ENCODE peak calls at places on chromosomes 4 and X, in ten cellular contexts. W is HFF-Myc; D is heart left ventricle; L is brain microvascular endothelial cell; K is effector CD8-positive, alpha-beta T cell; M is coronary artery; Q is HTR-8/SVneo; P is nephron progenitor cell; T is neuronal stem cell; X is EH. G is an unnamed sample.

GRCh38 chr4:138890921-138891570 is 124.5 kb upstream of the NOCT start:
- DNase-seq in T (no peak), X (no peak), K (no peak), D (no peak), P (no peak), W (no peak), M (no peak), L (no peak), Q (no peak), G (no peak)

GRCh38 chr4:176302283-176303275 is 17.2 kb upstream of the SPCS3 start:
- DNase-seq in D (no peak), X (peak), T (no peak), W (peak), Q (peak), P (no peak), M (no peak), K (no peak), L (peak), G (peak)

GRCh38 chr4:3521621-3522325 is 10.4 kb downstream of the LRPAP1 start:
- DNase-seq in D (no peak), W (no peak), Q (no peak), X (no peak), P (no peak), M (no peak), T (no peak), L (no peak), K (no peak), G (no peak)

GRCh38 chr4:151407466-151408379 is 1.3 kb upstream of the FHIP1A start:
- DNase-seq in L (no peak), T (no peak), Q (no peak), X (peak), W (no peak), M (no peak), P (peak), D (peak), K (no peak), G (no peak)

GRCh38 chr4:157818946-157819692 is 353.7 kb downstream of the GASK1B start:
- DNase-seq in L (no peak), W (no peak), Q (no peak), D (no peak), T (no peak), X (no peak), K (no peak), M (no peak), P (no peak), G (no peak)

GRCh38 chr4:11028334-11028733 is 343.8 kb upstream of the CLNK start:
- DNase-seq in L (no peak), M (no peak), W (no peak), D (no peak), Q (no peak), T (no peak), P (no peak), X (no peak), K (no peak), G (no peak)

GRCh38 chr4:128954941-128955340 is 138.4 kb downstream of the SCLT1 start:
- DNase-seq in P (no peak), D (no peak), W (no peak), T (no peak), L (no peak), Q (no peak), M (no peak), X (no peak), K (no peak), G (no peak)

GRCh38 chr4:101071241-101071640 is 276.1 kb downstream of the PPP3CA start:
- DNase-seq in D (no peak), X (peak), K (no peak), M (no peak), P (no peak), W (no peak), Q (no peak), L (no peak), T (no peak), G (no peak)

GRCh38 chr4:113591982-113592381 is 169.6 kb downstream of the CAMK2D start:
- DNase-seq in D (no peak), L (no peak), X (peak), W (no peak), T (no peak), K (no peak), M (no peak), Q (no peak), P (no peak), G (peak)

GRCh38 chrX:115494133-115494532 is 66.8 kb upstream of the PLS3 start:
- DNase-seq in K (no peak), P (no peak), X (peak), L (no peak), W (no peak), Q (no peak), M (no peak), T (no peak), D (no peak), G (no peak)

GRCh38 chr4:4472344-4472958 is 69.4 kb downstream of the STX18 start:
- DNase-seq in W (no peak), T (no peak), K (no peak), M (no peak), D (no peak), X (no peak), L (no peak), Q (no peak), P (no peak), G (no peak)

GRCh38 chr4:15413010-15413622 is 14.7 kb upstream of the C1QTNF7 start:
- DNase-seq in D (no peak), P (no peak), X (no peak), T (no peak), L (no peak), K (no peak), M (no peak), Q (no peak), W (no peak), G (no peak)

GRCh38 chr4:19748470-19748869 is 503.2 kb upstream of the SLIT2 start:
- DNase-seq in D (no peak), W (peak), Q (no peak), T (no peak), L (peak), X (peak), P (no peak), K (no peak), M (no peak), G (peak)

GRCh38 chr4:111639876-111640275 is 505.4 kb upstream of the FAM241A start:
- DNase-seq in W (no peak), D (no peak), Q (no peak), L (no peak), P (no peak), T (no peak), K (no peak), X (peak), M (no peak), G (peak)